ENCODE peak calls at places on chromosomes 12 and 14, in eight cellular contexts. One of them, this sample, is unnamed.

GRCh38 chr12:106642991-106643390 is 60.2 kb downstream of the RFX4 start:
- DNase-seq in activated T-helper 1 cell treated with Interleukin-2 at 50 U/mL for 16 hours: no peak
- DNase-seq in fibroblast of gingiva: no peak
- DNase-seq in T-helper 17 cell: no peak
- DNase-seq in stimulated activated CD4-positive, alpha-beta T cell treated with anti-CD3 and anti-CD28 coated beads, Interleukin-4, amount 100 ng/mL, for 4 hours: no peak
- DNase-seq in brain microvascular endothelial cell: no peak
- DNase-seq in GM03348: no peak
- DNase-seq in stromal cell of bone marrow: no peak
- DNase-seq in this sample: no peak

GRCh38 chr12:15778126-15778525 is 11.1 kb downstream of the EPS8 start:
- DNase-seq in activated T-helper 1 cell treated with Interleukin-2 at 50 U/mL for 16 hours: no peak
- DNase-seq in fibroblast of gingiva: no peak
- DNase-seq in T-helper 17 cell: no peak
- DNase-seq in stimulated activated CD4-positive, alpha-beta T cell treated with anti-CD3 and anti-CD28 coated beads, Interleukin-4, amount 100 ng/mL, for 4 hours: no peak
- DNase-seq in brain microvascular endothelial cell: no peak
- DNase-seq in GM03348: no peak
- DNase-seq in stromal cell of bone marrow: no peak
- DNase-seq in this sample: no peak

GRCh38 chr12:57715786-57716185 is 21.9 kb downstream of the OS9 start:
- DNase-seq in activated T-helper 1 cell treated with Interleukin-2 at 50 U/mL for 16 hours: no peak
- DNase-seq in fibroblast of gingiva: no peak
- DNase-seq in T-helper 17 cell: no peak
- DNase-seq in stimulated activated CD4-positive, alpha-beta T cell treated with anti-CD3 and anti-CD28 coated beads, Interleukin-4, amount 100 ng/mL, for 4 hours: no peak
- DNase-seq in brain microvascular endothelial cell: no peak
- DNase-seq in GM03348: no peak
- DNase-seq in stromal cell of bone marrow: no peak
- DNase-seq in this sample: no peak

GRCh38 chr12:49345048-49345839 is 1.4 kb upstream of the DNAJC22 start:
- DNase-seq in activated T-helper 1 cell treated with Interleukin-2 at 50 U/mL for 16 hours: no peak
- DNase-seq in fibroblast of gingiva: no peak
- DNase-seq in T-helper 17 cell: no peak
- DNase-seq in stimulated activated CD4-positive, alpha-beta T cell treated with anti-CD3 and anti-CD28 coated beads, Interleukin-4, amount 100 ng/mL, for 4 hours: peak; percentile 26
- DNase-seq in brain microvascular endothelial cell: no peak
- DNase-seq in GM03348: peak; percentile 50
- DNase-seq in stromal cell of bone marrow: no peak
- DNase-seq in this sample: no peak

GRCh38 chr12:23564454-23564853 is 385.0 kb downstream of the SOX5 start:
- DNase-seq in activated T-helper 1 cell treated with Interleukin-2 at 50 U/mL for 16 hours: no peak
- DNase-seq in fibroblast of gingiva: no peak
- DNase-seq in T-helper 17 cell: no peak
- DNase-seq in stimulated activated CD4-positive, alpha-beta T cell treated with anti-CD3 and anti-CD28 coated beads, Interleukin-4, amount 100 ng/mL, for 4 hours: no peak
- DNase-seq in brain microvascular endothelial cell: no peak
- DNase-seq in GM03348: no peak
- DNase-seq in stromal cell of bone marrow: no peak
- DNase-seq in this sample: no peak

GRCh38 chr12:98418357-98419075 is 96.9 kb upstream of the TMPO start:
- DNase-seq in activated T-helper 1 cell treated with Interleukin-2 at 50 U/mL for 16 hours: no peak
- DNase-seq in fibroblast of gingiva: peak; percentile 96
- DNase-seq in T-helper 17 cell: no peak
- DNase-seq in stimulated activated CD4-positive, alpha-beta T cell treated with anti-CD3 and anti-CD28 coated beads, Interleukin-4, amount 100 ng/mL, for 4 hours: no peak
- DNase-seq in brain microvascular endothelial cell: peak; percentile 95
- DNase-seq in GM03348: peak; percentile 93
- DNase-seq in stromal cell of bone marrow: peak; percentile 86
- DNase-seq in this sample: no peak

GRCh38 chr12:13941258-13942249 is 39.8 kb downstream of the GRIN2B start:
- DNase-seq in activated T-helper 1 cell treated with Interleukin-2 at 50 U/mL for 16 hours: no peak
- DNase-seq in fibroblast of gingiva: peak; percentile 6
- DNase-seq in T-helper 17 cell: no peak
- DNase-seq in stimulated activated CD4-positive, alpha-beta T cell treated with anti-CD3 and anti-CD28 coated beads, Interleukin-4, amount 100 ng/mL, for 4 hours: no peak
- DNase-seq in brain microvascular endothelial cell: peak; percentile 17
- DNase-seq in GM03348: peak; percentile 50
- DNase-seq in stromal cell of bone marrow: peak; percentile 30
- DNase-seq in this sample: no peak

GRCh38 chr14:100582496-100583165 is 4.6 kb downstream of the BEGAIN start:
- DNase-seq in activated T-helper 1 cell treated with Interleukin-2 at 50 U/mL for 16 hours: no peak
- DNase-seq in fibroblast of gingiva: no peak
- DNase-seq in T-helper 17 cell: no peak
- DNase-seq in stimulated activated CD4-positive, alpha-beta T cell treated with anti-CD3 and anti-CD28 coated beads, Interleukin-4, amount 100 ng/mL, for 4 hours: no peak
- DNase-seq in brain microvascular endothelial cell: no peak
- DNase-seq in GM03348: no peak
- DNase-seq in stromal cell of bone marrow: no peak
- DNase-seq in this sample: no peak

GRCh38 chr14:105418269-105419054 is 1.2 kb upstream of the MTA1 start:
- DNase-seq in activated T-helper 1 cell treated with Interleukin-2 at 50 U/mL for 16 hours: no peak
- DNase-seq in fibroblast of gingiva: no peak
- DNase-seq in T-helper 17 cell: no peak
- DNase-seq in stimulated activated CD4-positive, alpha-beta T cell treated with anti-CD3 and anti-CD28 coated beads, Interleukin-4, amount 100 ng/mL, for 4 hours: no peak
- DNase-seq in brain microvascular endothelial cell: no peak
- DNase-seq in GM03348: no peak
- DNase-seq in stromal cell of bone marrow: no peak
- DNase-seq in this sample: no peak

GRCh38 chr12:108308432-108308831 is 30.7 kb downstream of the CMKLR1 start:
- DNase-seq in activated T-helper 1 cell treated with Interleukin-2 at 50 U/mL for 16 hours: no peak
- DNase-seq in fibroblast of gingiva: peak; percentile 24
- DNase-seq in T-helper 17 cell: no peak
- DNase-seq in stimulated activated CD4-positive, alpha-beta T cell treated with anti-CD3 and anti-CD28 coated beads, Interleukin-4, amount 100 ng/mL, for 4 hours: no peak
- DNase-seq in brain microvascular endothelial cell: no peak
- DNase-seq in GM03348: peak; percentile 20
- DNase-seq in stromal cell of bone marrow: no peak
- DNase-seq in this sample: peak; percentile 83

GRCh38 chr12:57135939-57136338 is 7.7 kb downstream of the LRP1 start:
- DNase-seq in activated T-helper 1 cell treated with Interleukin-2 at 50 U/mL for 16 hours: no peak
- DNase-seq in fibroblast of gingiva: peak; percentile 90
- DNase-seq in T-helper 17 cell: no peak
- DNase-seq in stimulated activated CD4-positive, alpha-beta T cell treated with anti-CD3 and anti-CD28 coated beads, Interleukin-4, amount 100 ng/mL, for 4 hours: no peak
- DNase-seq in brain microvascular endothelial cell: no peak
- DNase-seq in GM03348: peak; percentile 56
- DNase-seq in stromal cell of bone marrow: peak; percentile 72
- DNase-seq in this sample: no peak

GRCh38 chr12:44558340-44559100 is 317.6 kb downstream of the NELL2 start:
- DNase-seq in activated T-helper 1 cell treated with Interleukin-2 at 50 U/mL for 16 hours: no peak
- DNase-seq in fibroblast of gingiva: no peak
- DNase-seq in T-helper 17 cell: no peak
- DNase-seq in stimulated activated CD4-positive, alpha-beta T cell treated with anti-CD3 and anti-CD28 coated beads, Interleukin-4, amount 100 ng/mL, for 4 hours: no peak
- DNase-seq in brain microvascular endothelial cell: no peak
- DNase-seq in GM03348: no peak
- DNase-seq in stromal cell of bone marrow: no peak
- DNase-seq in this sample: no peak

GRCh38 chr14:94345344-94346072 is 22.4 kb upstream of the SERPINA6 start:
- DNase-seq in activated T-helper 1 cell treated with Interleukin-2 at 50 U/mL for 16 hours: no peak
- DNase-seq in fibroblast of gingiva: peak; percentile 91
- DNase-seq in T-helper 17 cell: no peak
- DNase-seq in stimulated activated CD4-positive, alpha-beta T cell treated with anti-CD3 and anti-CD28 coated beads, Interleukin-4, amount 100 ng/mL, for 4 hours: no peak
- DNase-seq in brain microvascular endothelial cell: peak; percentile 79
- DNase-seq in GM03348: peak; percentile 90
- DNase-seq in stromal cell of bone marrow: peak; percentile 94
- DNase-seq in this sample: no peak